ENCODE peak calls at places on chromosomes 7 and 10, in eight cellular contexts. One of them, this sample, is unnamed.

GRCh38 chr7:67105382-67105781 is 108.7 kb downstream of the TYW1 start:
- DNase-seq in suprapubic skin: no peak
- DNase-seq in GM12878: no peak
- DNase-seq in HepG2: no peak
- DNase-seq in stomach: no peak
- DNase-seq in H1: no peak
- DNase-seq in sigmoid colon: no peak
- DNase-seq in esophagus muscularis mucosa: no peak
- DNase-seq in this sample: no peak

GRCh38 chr7:47369736-47370135 is 212.2 kb downstream of the TNS3 start:
- DNase-seq in suprapubic skin: no peak
- DNase-seq in GM12878: no peak
- DNase-seq in HepG2: no peak
- DNase-seq in stomach: no peak
- DNase-seq in H1: no peak
- DNase-seq in sigmoid colon: no peak
- DNase-seq in esophagus muscularis mucosa: no peak
- DNase-seq in this sample: no peak

GRCh38 chr7:143305423-143306070 is 10.4 kb upstream of the CLCN1 start:
- DNase-seq in suprapubic skin: no peak
- DNase-seq in GM12878: no peak
- DNase-seq in HepG2: peak; percentile 44
- DNase-seq in stomach: peak; percentile 93
- DNase-seq in H1: no peak
- DNase-seq in sigmoid colon: no peak
- DNase-seq in esophagus muscularis mucosa: no peak
- DNase-seq in this sample: no peak

GRCh38 chr10:104255244-104255981 is 721 bp downstream of the GSTO1 start:
- DNase-seq in suprapubic skin: no peak
- DNase-seq in GM12878: no peak
- DNase-seq in HepG2: peak; percentile 82
- DNase-seq in stomach: no peak
- DNase-seq in H1: no peak
- DNase-seq in sigmoid colon: no peak
- DNase-seq in esophagus muscularis mucosa: no peak
- DNase-seq in this sample: no peak

GRCh38 chr10:95235676-95236067 is 41.6 kb downstream of the ACSM6 start:
- DNase-seq in suprapubic skin: no peak
- DNase-seq in GM12878: no peak
- DNase-seq in HepG2: no peak
- DNase-seq in stomach: no peak
- DNase-seq in H1: no peak
- DNase-seq in sigmoid colon: no peak
- DNase-seq in esophagus muscularis mucosa: no peak
- DNase-seq in this sample: no peak

GRCh38 chr10:124675261-124675660 is 68.9 kb downstream of the FAM53B start:
- DNase-seq in suprapubic skin: no peak
- DNase-seq in GM12878: no peak
- DNase-seq in HepG2: no peak
- DNase-seq in stomach: no peak
- DNase-seq in H1: no peak
- DNase-seq in sigmoid colon: no peak
- DNase-seq in esophagus muscularis mucosa: no peak
- DNase-seq in this sample: no peak

GRCh38 chr7:34354906-34355305 is 303.1 kb upstream of the NPSR1 start:
- DNase-seq in suprapubic skin: no peak
- DNase-seq in GM12878: no peak
- DNase-seq in HepG2: no peak
- DNase-seq in stomach: no peak
- DNase-seq in H1: no peak
- DNase-seq in sigmoid colon: no peak
- DNase-seq in esophagus muscularis mucosa: no peak
- DNase-seq in this sample: no peak

GRCh38 chr10:45427956-45428338 is 53.9 kb downstream of the ALOX5 start:
- DNase-seq in suprapubic skin: no peak
- DNase-seq in GM12878: no peak
- DNase-seq in HepG2: no peak
- DNase-seq in stomach: no peak
- DNase-seq in H1: no peak
- DNase-seq in sigmoid colon: no peak
- DNase-seq in esophagus muscularis mucosa: no peak
- DNase-seq in this sample: no peak

GRCh38 chr10:103808784-103809183 is 46.6 kb downstream of the SH3PXD2A start:
- DNase-seq in suprapubic skin: peak; percentile 26
- DNase-seq in GM12878: no peak
- DNase-seq in HepG2: no peak
- DNase-seq in stomach: no peak
- DNase-seq in H1: no peak
- DNase-seq in sigmoid colon: peak; percentile 10
- DNase-seq in esophagus muscularis mucosa: no peak
- DNase-seq in this sample: no peak

GRCh38 chr7:76002139-76002538 is 7.7 kb upstream of the TMEM120A start:
- DNase-seq in suprapubic skin: no peak
- DNase-seq in GM12878: no peak
- DNase-seq in HepG2: no peak
- DNase-seq in stomach: no peak
- DNase-seq in H1: no peak
- DNase-seq in sigmoid colon: no peak
- DNase-seq in esophagus muscularis mucosa: no peak
- DNase-seq in this sample: no peak

GRCh38 chr7:120311028-120311788 is 38.2 kb downstream of the KCND2 start:
- DNase-seq in suprapubic skin: no peak
- DNase-seq in GM12878: no peak
- DNase-seq in HepG2: no peak
- DNase-seq in stomach: no peak
- DNase-seq in H1: no peak
- DNase-seq in sigmoid colon: no peak
- DNase-seq in esophagus muscularis mucosa: no peak
- DNase-seq in this sample: no peak

GRCh38 chr7:30177186-30177585 is 42.4 kb downstream of the MTURN start:
- DNase-seq in suprapubic skin: no peak
- DNase-seq in GM12878: no peak
- DNase-seq in HepG2: no peak
- DNase-seq in stomach: no peak
- DNase-seq in H1: no peak
- DNase-seq in sigmoid colon: no peak
- DNase-seq in esophagus muscularis mucosa: no peak
- DNase-seq in this sample: no peak

GRCh38 chr7:88106430-88106829 is 113.4 kb downstream of the SRI start:
- DNase-seq in suprapubic skin: no peak
- DNase-seq in GM12878: no peak
- DNase-seq in HepG2: no peak
- DNase-seq in stomach: no peak
- DNase-seq in H1: no peak
- DNase-seq in sigmoid colon: no peak
- DNase-seq in esophagus muscularis mucosa: no peak
- DNase-seq in this sample: no peak

GRCh38 chr7:44638611-44639557 is 32.5 kb downstream of the OGDH start:
- DNase-seq in suprapubic skin: peak; percentile 85
- DNase-seq in GM12878: peak; percentile 80
- DNase-seq in HepG2: peak; percentile 62
- DNase-seq in stomach: peak; percentile 77
- DNase-seq in H1: no peak
- DNase-seq in sigmoid colon: peak; percentile 79
- DNase-seq in esophagus muscularis mucosa: no peak
- DNase-seq in this sample: peak; percentile 91

GRCh38 chr10:110425684-110426293 is 71.9 kb upstream of the DUSP5 start:
- DNase-seq in suprapubic skin: no peak
- DNase-seq in GM12878: peak; percentile 89
- DNase-seq in HepG2: peak; percentile 20
- DNase-seq in stomach: no peak
- DNase-seq in H1: no peak
- DNase-seq in sigmoid colon: no peak
- DNase-seq in esophagus muscularis mucosa: no peak
- DNase-seq in this sample: no peak

DNA sequence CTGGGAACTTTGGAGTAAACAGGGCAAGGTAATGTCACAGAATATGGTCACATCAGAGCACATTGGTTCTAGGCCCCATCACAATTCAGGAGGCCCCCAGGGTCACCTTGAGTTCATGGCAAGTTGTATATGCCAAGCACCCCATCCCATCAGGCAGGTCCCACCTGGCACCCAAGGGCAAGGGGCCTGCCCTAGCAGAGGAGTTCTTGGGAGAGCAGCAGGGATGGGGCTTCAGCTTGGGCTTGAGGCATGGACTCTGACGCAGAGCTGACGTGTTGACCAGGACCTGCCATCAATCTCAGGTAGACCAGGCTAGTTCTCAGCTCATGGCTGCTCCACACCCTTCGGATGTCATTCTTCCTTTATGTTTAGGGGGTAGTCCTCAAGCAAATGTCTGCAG is 20.9 kb downstream of the PLAC9 start:
- DNase-seq in suprapubic skin: no peak
- DNase-seq in GM12878: no peak
- DNase-seq in HepG2: no peak
- DNase-seq in stomach: no peak
- DNase-seq in H1: no peak
- DNase-seq in sigmoid colon: peak; percentile 65
- DNase-seq in esophagus muscularis mucosa: no peak
- DNase-seq in this sample: no peak
- TF ChIP-seq POLR2AphosphoS5 in suprapubic skin: no peak
- TF ChIP-seq POLR2AphosphoS5 in GM12878: no peak
- TF ChIP-seq POLR2AphosphoS5 in HepG2: no peak
- TF ChIP-seq POLR2AphosphoS5 in stomach: no peak
- TF ChIP-seq POLR2AphosphoS5 in H1: no peak
- TF ChIP-seq POLR2AphosphoS5 in sigmoid colon: no peak
- TF ChIP-seq POLR2AphosphoS5 in esophagus muscularis mucosa: no peak
- TF ChIP-seq POLR2AphosphoS5 in this sample: no peak

DNA sequence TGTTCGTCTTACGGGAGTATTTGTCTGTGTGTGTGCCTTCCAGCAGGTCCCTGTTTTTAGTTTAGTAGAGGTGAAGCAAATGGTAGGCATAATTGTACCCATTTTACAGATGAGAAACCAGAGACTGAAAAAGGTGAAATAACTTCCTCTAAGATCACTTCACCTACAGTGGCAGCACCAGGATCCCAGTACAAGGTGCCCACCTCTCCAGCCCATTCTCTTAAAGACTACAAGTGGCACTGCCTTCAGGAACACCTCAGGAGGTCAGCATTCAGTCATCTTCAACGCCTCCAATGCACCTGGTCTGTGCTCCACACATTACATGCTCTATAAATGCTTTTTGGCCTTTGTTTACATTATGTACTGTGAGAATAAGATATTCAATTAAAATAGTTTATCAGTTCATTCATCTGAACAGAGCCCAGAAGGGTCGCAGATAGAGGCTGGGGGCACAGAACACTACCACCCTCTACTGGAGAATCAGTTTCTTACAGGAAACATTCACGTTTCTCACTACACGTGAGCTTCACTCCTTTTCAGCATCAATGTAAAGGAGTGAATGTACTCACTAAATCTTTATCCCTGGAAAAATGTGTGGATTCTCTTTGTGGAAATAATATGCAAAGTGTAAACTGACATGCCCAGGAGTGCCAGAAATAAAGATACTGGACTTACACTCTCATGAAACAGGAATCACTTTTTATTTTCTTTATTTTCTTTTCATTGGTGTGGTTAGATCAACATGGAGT is 45.5 kb upstream of the ABLIM1 start:
- DNase-seq in suprapubic skin: no peak
- DNase-seq in GM12878: no peak
- DNase-seq in HepG2: peak; percentile 13
- DNase-seq in stomach: no peak
- DNase-seq in H1: no peak
- DNase-seq in sigmoid colon: no peak
- DNase-seq in esophagus muscularis mucosa: no peak
- DNase-seq in this sample: no peak
- TF ChIP-seq EP300 in suprapubic skin: no peak
- TF ChIP-seq EP300 in GM12878: no peak
- TF ChIP-seq EP300 in HepG2: no peak
- TF ChIP-seq EP300 in stomach: no peak
- TF ChIP-seq EP300 in H1: no peak
- TF ChIP-seq EP300 in sigmoid colon: no peak
- TF ChIP-seq EP300 in esophagus muscularis mucosa: no peak
- TF ChIP-seq EP300 in this sample: no peak

GRCh38 chr10:14371616-14372015 is 40.9 kb upstream of the FRMD4A start:
- DNase-seq in suprapubic skin: no peak
- DNase-seq in GM12878: no peak
- DNase-seq in HepG2: no peak
- DNase-seq in stomach: no peak
- DNase-seq in H1: no peak
- DNase-seq in sigmoid colon: no peak
- DNase-seq in esophagus muscularis mucosa: no peak
- DNase-seq in this sample: peak; percentile 3

GRCh38 chr10:14365231-14365744 is 34.6 kb upstream of the FRMD4A start:
- DNase-seq in suprapubic skin: no peak
- DNase-seq in GM12878: no peak
- DNase-seq in HepG2: no peak
- DNase-seq in stomach: no peak
- DNase-seq in H1: no peak
- DNase-seq in sigmoid colon: no peak
- DNase-seq in esophagus muscularis mucosa: no peak
- DNase-seq in this sample: no peak

GRCh38 chr10:14369881-14370280 is 39.2 kb upstream of the FRMD4A start:
- DNase-seq in suprapubic skin: no peak
- DNase-seq in GM12878: no peak
- DNase-seq in HepG2: no peak
- DNase-seq in stomach: no peak
- DNase-seq in H1: no peak
- DNase-seq in sigmoid colon: no peak
- DNase-seq in esophagus muscularis mucosa: no peak
- DNase-seq in this sample: no peak

GRCh38 chr10:14362098-14362497 is 31.4 kb upstream of the FRMD4A start:
- DNase-seq in suprapubic skin: no peak
- DNase-seq in GM12878: no peak
- DNase-seq in HepG2: no peak
- DNase-seq in stomach: no peak
- DNase-seq in H1: no peak
- DNase-seq in sigmoid colon: no peak
- DNase-seq in esophagus muscularis mucosa: no peak
- DNase-seq in this sample: no peak

GRCh38 chr10:14366760-14367159 is 36.0 kb upstream of the FRMD4A start:
- DNase-seq in suprapubic skin: no peak
- DNase-seq in GM12878: no peak
- DNase-seq in HepG2: no peak
- DNase-seq in stomach: no peak
- DNase-seq in H1: no peak
- DNase-seq in sigmoid colon: no peak
- DNase-seq in esophagus muscularis mucosa: no peak
- DNase-seq in this sample: no peak
- H3K27ac ChIP-seq in suprapubic skin: no peak overlapping the region
- H3K27ac ChIP-seq in GM12878: no peak overlapping the region
- H3K27ac ChIP-seq in HepG2: no peak overlapping the region
- H3K27ac ChIP-seq in stomach: no peak overlapping the region
- H3K27ac ChIP-seq in H1: no peak overlapping the region
- H3K27ac ChIP-seq in sigmoid colon: no peak overlapping the region
- H3K27ac ChIP-seq in esophagus muscularis mucosa: no peak overlapping the region
- H3K27ac ChIP-seq in this sample: no peak overlapping the region

DNA sequence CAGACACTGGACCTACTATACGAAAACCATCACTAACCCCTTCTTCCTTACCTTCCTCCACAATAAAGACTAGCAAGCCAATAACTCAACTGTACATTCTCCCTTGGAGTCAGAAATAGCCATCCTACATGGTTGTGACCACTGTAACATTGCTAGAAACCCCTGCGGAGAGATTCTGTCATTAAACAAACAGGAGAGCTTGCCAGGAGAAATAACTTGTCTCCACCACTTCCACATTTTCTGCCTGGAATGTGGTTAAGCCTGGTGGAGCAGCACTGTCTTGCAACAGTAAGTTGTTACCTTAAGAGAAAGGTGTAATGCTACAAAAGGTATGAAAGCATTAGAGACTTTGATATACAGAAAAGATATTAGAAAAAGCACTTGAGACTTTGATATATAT is 45.8 kb downstream of the THSD7A start:
- DNase-seq in suprapubic skin: no peak
- DNase-seq in GM12878: no peak
- DNase-seq in HepG2: no peak
- DNase-seq in stomach: no peak
- DNase-seq in H1: peak; percentile 3
- DNase-seq in sigmoid colon: no peak
- DNase-seq in esophagus muscularis mucosa: no peak
- DNase-seq in this sample: no peak
- TF ChIP-seq POLR2AphosphoS5 in suprapubic skin: no peak
- TF ChIP-seq POLR2AphosphoS5 in GM12878: no peak
- TF ChIP-seq POLR2AphosphoS5 in HepG2: no peak
- TF ChIP-seq POLR2AphosphoS5 in stomach: no peak
- TF ChIP-seq POLR2AphosphoS5 in H1: no peak
- TF ChIP-seq POLR2AphosphoS5 in sigmoid colon: no peak
- TF ChIP-seq POLR2AphosphoS5 in esophagus muscularis mucosa: no peak
- TF ChIP-seq POLR2AphosphoS5 in this sample: no peak